ENCODE peak calls at places on chromosomes 11 and 22, in seven cellular contexts. B is HTR-8/SVneo; P is stimulated activated CD4-positive, alpha-beta T cell treated with anti-CD3 and anti-CD28 coated beads, Interleukin-15, amount 100 ng/mL, for 1 hour; D is DMS153; H is hypothalamus; R is iris pigment epithelial cell; W is stomach. C is an unnamed sample.

GRCh38 chr11:69268911-69269310 is 25.0 kb upstream of the MYEOV start:
- DNase-seq in B (no peak), H (no peak), W (no peak), P (no peak), D (no peak), R (no peak), C (no peak)

GRCh38 chr11:78156081-78156844 is 16.8 kb upstream of the ALG8 start:
- DNase-seq in P (no peak), B (no peak), H (no peak), D (no peak), R (no peak), W (no peak), C (no peak)

GRCh38 chr22:30607939-30608338 is 965 bp downstream of the TCN2 start:
- DNase-seq in W (no peak), P (no peak), H (no peak), D (no peak), B (no peak), R (no peak), C (no peak)

GRCh38 chr22:48580481-48580970 is 1247.1 kb downstream of the BRD1 start:
- DNase-seq in D (no peak), W (no peak), B (no peak), P (no peak), H (no peak), R (no peak), C (no peak)

GRCh38 chr11:60377737-60378136 is 595 bp upstream of the MS4A7 start:
- DNase-seq in H (peak; percentile 5), P (no peak), R (no peak), W (no peak), D (no peak), B (no peak), C (no peak)

GRCh38 chr11:70913715-70914231 is 338.6 kb downstream of the SHANK2 start:
- DNase-seq in B (no peak), H (no peak), P (no peak), W (peak; percentile 40), D (peak; percentile 98), R (no peak), C (no peak)

GRCh38 chr11:130513132-130513531 is 64.7 kb downstream of the ADAMTS15 start:
- DNase-seq in B (no peak), H (no peak), P (no peak), W (peak; percentile 69), D (peak; percentile 96), R (no peak), C (no peak)

GRCh38 chr11:88701816-88702215 is 364.0 kb downstream of the GRM5 start:
- DNase-seq in B (no peak), W (no peak), P (no peak), H (no peak), R (no peak), D (no peak), C (no peak)

GRCh38 chr11:102085864-102086551 is 24.2 kb upstream of the YAP1 start:
- DNase-seq in B (no peak), W (no peak), P (no peak), D (no peak), H (no peak), R (peak; percentile 32), C (no peak)

GRCh38 chr11:124950606-124951330 is 3.2 kb upstream of the CCDC15 start:
- DNase-seq in D (no peak), P (no peak), W (no peak), B (no peak), H (no peak), R (no peak), C (no peak)

GRCh38 chr11:36608491-36609199 is 10.6 kb upstream of the RAG2 start:
- DNase-seq in W (no peak), R (no peak), H (no peak), B (no peak), D (no peak), P (no peak), C (no peak)

GRCh38 chr11:15199693-15200092 is 85.0 kb downstream of the INSC start:
- DNase-seq in P (no peak), H (no peak), R (no peak), D (no peak), W (peak; percentile 52), B (no peak), C (peak; percentile 16)

GRCh38 chr11:40094954-40095353 is 1364.5 kb downstream of the LRRC4C start:
- DNase-seq in R (no peak), P (no peak), B (no peak), D (no peak), W (no peak), H (no peak), C (no peak)

GRCh38 chr11:126464796-126465195 is 109.3 kb downstream of the ST3GAL4 start:
- DNase-seq in H (no peak), B (no peak), P (no peak), W (no peak), D (no peak), R (no peak), C (no peak)

GRCh38 chr22:41828516-41828915 is 4.4 kb upstream of the SREBF2 start:
- DNase-seq in P (no peak), R (no peak), W (peak; percentile 34), D (peak; percentile 83), B (no peak), H (no peak), C (no peak)

GRCh38 chr11:69657456-69657910 is 16.5 kb downstream of the CCND1 start:
- DNase-seq in H (no peak), B (no peak), W (no peak), D (no peak), R (no peak), P (no peak), C (no peak)

GRCh38 chr11:64539711-64540420 is 51.2 kb upstream of the SLC22A12 start:
- DNase-seq in H (no peak), D (no peak), B (no peak), R (no peak), W (no peak), P (no peak), C (no peak)

GRCh38 chr22:21712751-21713427 is 22.7 kb downstream of the YPEL1 start:
- DNase-seq in B (peak; percentile 69), H (peak; percentile 52), D (no peak), R (peak; percentile 72), W (peak; percentile 69), P (peak; percentile 27), C (peak; percentile 61)

GRCh38 chr22:19120829-19121630 is 1.2 kb downstream of the DGCR2 start:
- DNase-seq in R (peak; percentile 48), P (no peak), W (peak; percentile 66), B (peak; percentile 73), D (no peak), H (no peak), C (peak; percentile 63)

GRCh38 chr22:19814428-19814827 is 40.2 kb downstream of the GNB1L start:
- DNase-seq in P (no peak), R (no peak), B (no peak), W (peak; percentile 5), D (no peak), H (no peak), C (no peak)

GRCh38 chr22:36839356-36840073 is 21.3 kb upstream of the NCF4 start:
- DNase-seq in B (no peak), R (peak; percentile 28), D (no peak), P (no peak), W (no peak), H (no peak), C (peak; percentile 48)

GRCh38 chr11:92528051-92528450 is 303.4 kb downstream of the FAT3 start:
- DNase-seq in H (no peak), R (peak; percentile 3), P (no peak), B (no peak), W (no peak), D (no peak), C (peak; percentile 54)

C was measured in foreskin keratinocyte.